ENCODE peak calls at places on chromosomes 12 and 14, in five cellular contexts. Z, F, E, G and O are unnamed samples.

GRCh38 chr12:68331500-68331868 is 678 bp downstream of the MDM1 start:
- DNase-seq in E (no peak), F (no peak), Z (no peak), G (no peak), O (no peak)

GRCh38 chr12:79300199-79300568 is 390.6 kb downstream of the PAWR start:
- DNase-seq in E (no peak), G (no peak), F (no peak), Z (no peak), O (no peak)

GRCh38 chr12:43210437-43211197 is 341.4 kb downstream of the ADAMTS20 start:
- DNase-seq in E (no peak), Z (no peak), F (no peak), G (no peak), O (no peak)

GRCh38 chr14:32913725-32914124 is 25.0 kb upstream of the NPAS3 start:
- DNase-seq in E (no peak), G (no peak), Z (no peak), F (no peak), O (no peak)

GRCh38 chr12:13099910-13100609 is 3.4 kb downstream of the GSG1 start:
- DNase-seq in G (no peak), E (no peak), F (no peak), Z (no peak), O (no peak)

GRCh38 chr12:113875681-113876080 is 90.4 kb downstream of the RBM19 start:
- DNase-seq in E (no peak), G (no peak), F (no peak), Z (no peak), O (no peak)

GRCh38 chr12:49987620-49988303 is 15.0 kb downstream of the AQP6 start:
- DNase-seq in Z (no peak), E (no peak), F (no peak), G (no peak), O (no peak)

GRCh38 chr14:44897844-44898151 is 63.9 kb downstream of the KLHL28 start:
- DNase-seq in E (no peak), G (no peak), Z (no peak), F (no peak), O (no peak)

GRCh38 chr12:93714382-93714781 is 37.2 kb downstream of the CRADD start:
- DNase-seq in E (no peak), F (no peak), G (no peak), Z (no peak), O (no peak)

GRCh38 chr12:10615532-10615931 is 2.1 kb upstream of the MAGOHB start:
- DNase-seq in Z (no peak), E (no peak), F (no peak), G (no peak), O (no peak)

GRCh38 chr12:29756741-29757390 is 26.9 kb downstream of the TMTC1 start:
- DNase-seq in G (no peak), E (no peak), F (no peak), Z (no peak), O (no peak)

GRCh38 chr14:68181395-68182326 is 362.1 kb downstream of the RAD51B start:
- DNase-seq in Z (no peak), E (no peak), G (no peak), F (no peak), O (no peak)

GRCh38 chr14:79466938-79467527 is 744.3 kb downstream of the DIO2 start:
- DNase-seq in G (no peak), Z (no peak), F (no peak), E (no peak), O (no peak)

GRCh38 chr12:121990692-121991603 is 30.7 kb upstream of the BCL7A start:
- DNase-seq in E (no peak), G (peak), Z (no peak), F (no peak), O (no peak)

GRCh38 chr12:133083345-133083744 is 2.6 kb downstream of the ZNF140 start:
- DNase-seq in F (no peak), G (no peak), E (no peak), Z (no peak), O (no peak)

GRCh38 chr12:133233993-133234564 is 1.6 kb downstream of the ANHX start:
- DNase-seq in Z (no peak), F (no peak), E (no peak), G (no peak), O (no peak)

GRCh38 chr12:12384601-12385321 is 27.9 kb downstream of the BORCS5 start:
- DNase-seq in E (peak), F (no peak), Z (no peak), G (peak), O (no peak)

GRCh38 chr12:120833849-120834248 is 70.3 kb downstream of the SPPL3 start:
- DNase-seq in E (no peak), G (no peak), Z (no peak), F (no peak), O (no peak)

GRCh38 chr14:101282418-101282817 is 278.9 kb upstream of the DIO3 start:
- DNase-seq in Z (no peak), F (no peak), G (no peak), E (no peak), O (no peak)

GRCh38 chr12:52956987-52957386 is 8.1 kb downstream of the KRT18 start:
- DNase-seq in G (no peak), E (no peak), F (no peak), Z (no peak), O (no peak)

GRCh38 chr14:34457186-34457585 is 4.9 kb downstream of the SPTSSA start:
- DNase-seq in Z (no peak), F (no peak), E (no peak), G (no peak), O (no peak)

GRCh38 chr14:54652188-54652889 is 85.4 kb downstream of the SAMD4A start:
- DNase-seq in Z (peak), E (no peak), F (peak), G (no peak), O (peak)

GRCh38 chr14:103628221-103628683 is 759 bp upstream of the KLC1 start:
- DNase-seq in E (no peak), G (no peak), F (peak), Z (peak), O (peak)

GRCh38 chr12:106586803-106587684 is 4.2 kb downstream of the RFX4 start:
- DNase-seq in Z (no peak), E (no peak), F (no peak), G (no peak), O (no peak)

GRCh38 chr12:46944104-46944503 is 118.3 kb upstream of the SLC38A4 start:
- DNase-seq in Z (no peak), F (no peak), G (no peak), E (no peak), O (no peak)